ENCODE peak calls at places on chromosomes 7 and 10, in five cellular contexts. J is amniotic epithelial cell, M is T-helper 1 cell, K is non-pigmented ciliary epithelial cell, Z is GM12865. H is an unnamed sample.

GRCh38 chr7:49255061-49255460 is 330.7 kb downstream of the CDC14C start:
- DNase-seq in K (peak), M (no peak), J (no peak), Z (no peak), H (no peak)

GRCh38 chr7:135678612-135679575 is 16.6 kb downstream of the STMP1 start:
- DNase-seq in Z (no peak), M (no peak), K (no peak), J (peak), H (no peak)

GRCh38 chr10:119619215-119619614 is 22.5 kb upstream of the TIAL1 start:
- DNase-seq in J (no peak), M (no peak), Z (no peak), K (no peak), H (no peak)

GRCh38 chr7:14510268-14510667 is 392.3 kb downstream of the DGKB start:
- DNase-seq in K (no peak), Z (no peak), J (no peak), M (no peak), H (no peak)

GRCh38 chr7:44272456-44272855 is 52.9 kb downstream of the CAMK2B start:
- DNase-seq in K (no peak), Z (no peak), M (no peak), J (no peak), H (no peak)

GRCh38 chr7:139659922-139660316 is 117.9 kb downstream of the HIPK2 start:
- DNase-seq in Z (no peak), J (no peak), M (no peak), K (no peak), H (no peak)

GRCh38 chr10:31604141-31604540 is 285.1 kb downstream of the ZEB1 start:
- DNase-seq in K (no peak), Z (no peak), M (no peak), J (peak), H (no peak)

GRCh38 chr7:48637382-48637781 is 287.0 kb upstream of the CDC14C start:
- DNase-seq in K (no peak), Z (peak), J (no peak), M (no peak), H (no peak)

GRCh38 chr7:123366991-123367390 is 167.2 kb upstream of the SLC13A1 start:
- DNase-seq in M (no peak), K (no peak), Z (no peak), J (no peak), H (no peak)

GRCh38 chr10:133442191-133442966 is 11.4 kb upstream of the SCART1 start:
- DNase-seq in J (no peak), M (peak), K (no peak), Z (no peak), H (no peak)

GRCh38 chr10:97718659-97719142 is 5.2 kb downstream of the MARVELD1 start:
- DNase-seq in K (no peak), J (peak), Z (no peak), M (no peak), H (no peak)

GRCh38 chr10:117094856-117095255 is 43.2 kb downstream of the VAX1 start:
- DNase-seq in K (no peak), M (no peak), Z (no peak), J (no peak), H (no peak)

GRCh38 chr7:55191161-55191925 is 172.5 kb downstream of the EGFR start:
- DNase-seq in Z (no peak), M (no peak), K (no peak), J (no peak), H (no peak)

GRCh38 chr10:581776-582330 is 107.6 kb downstream of the DIP2C start:
- DNase-seq in Z (no peak), J (no peak), M (no peak), K (no peak), H (no peak)

GRCh38 chr7:128190051-128190640 is 50.9 kb upstream of the LEP start:
- DNase-seq in Z (no peak), M (no peak), K (no peak), J (no peak), H (no peak)

GRCh38 chr10:79286318-79286951 is 60.8 kb upstream of the PPIF start:
- DNase-seq in Z (peak), J (peak), K (no peak), M (peak), H (peak)

GRCh38 chr10:4127518-4128315 is 342.7 kb upstream of the KLF6 start:
- DNase-seq in K (no peak), J (peak), M (peak), Z (peak), H (peak)

GRCh38 chr10:97475936-97476594 is 22.2 kb downstream of the MMS19 start:
- DNase-seq in K (no peak), M (no peak), Z (no peak), J (peak), H (no peak)

GRCh38 chr10:77533887-77534278 is 103.7 kb downstream of the KCNMA1 start:
- DNase-seq in J (no peak), M (no peak), K (no peak), Z (no peak), H (no peak)

GRCh38 chr7:24979863-24980694 is at the start of gene OSBPL3:
- DNase-seq in Z (peak), M (peak), K (peak), J (peak), H (peak)

GRCh38 chr10:97777148-97777547 is 5.3 kb upstream of the SFRP5 start:
- DNase-seq in J (no peak), Z (no peak), K (no peak), M (no peak), H (no peak)

GRCh38 chr7:71077743-71078476 is 54.0 kb upstream of the GALNT17 start:
- DNase-seq in K (no peak), J (no peak), M (no peak), Z (no peak), H (no peak)

GRCh38 chr10:6173203-6173602 is 29.5 kb upstream of the PFKFB3 start:
- DNase-seq in K (no peak), J (no peak), M (peak), Z (peak), H (no peak)

GRCh38 chr10:22742678-22743077 is 28.3 kb upstream of the PIP4K2A start:
- DNase-seq in Z (peak), J (no peak), M (no peak), K (no peak), H (peak)

GRCh38 chr10:124325998-124326636 is 92.6 kb downstream of the OAT start:
- DNase-seq in K (no peak), Z (no peak), M (no peak), J (no peak), H (no peak)

GRCh38 chr7:93964813-93965212 is 39.3 kb downstream of the BET1 start:
- DNase-seq in Z (no peak), K (no peak), J (no peak), M (no peak), H (no peak)

GRCh38 chr10:12006671-12007070 is 35.9 kb downstream of the UPF2 start:
- DNase-seq in Z (no peak), J (no peak), K (no peak), M (no peak), H (no peak)

GRCh38 chr7:71787513-71787912 is 624.6 kb downstream of the CALN1 start:
- DNase-seq in J (peak), K (no peak), Z (no peak), M (no peak), H (no peak)

GRCh38 chr7:3805151-3805550 is 504.1 kb downstream of the SDK1 start:
- DNase-seq in J (peak), M (no peak), Z (no peak), K (peak), H (no peak)